ENCODE peak calls at places on chromosomes 5 and 9, in six cellular contexts. H is neuronal stem cell, Z is lower lobe of right lung, W is heart right ventricle, A is spleen, S is psoas muscle. J is an unnamed sample. For H3K27me3, the result is how much of the 10 kb centered on the place peaks cover.

GRCh38 chr5:146068136-146068717 is 37.1 kb downstream of the PLAC8L1 start:
- DNase-seq in S (peak), A (no peak), W (no peak), H (no peak), Z (no peak), J (no peak)

GRCh38 chr9:104232781-104233341 is 138.8 kb downstream of the SMC2 start:
- DNase-seq in Z (no peak), S (no peak), A (no peak), W (no peak), H (no peak), J (peak)

GRCh38 chr9:100074093-100074492 is 24.7 kb downstream of the ERP44 start:
- DNase-seq in W (no peak), S (no peak), H (no peak), Z (no peak), A (no peak), J (no peak)

GRCh38 chr9:81824802-81825770 is 103.1 kb upstream of the SPATA31D4 start:
- DNase-seq in A (no peak), W (no peak), S (no peak), H (no peak), Z (no peak), J (no peak)

GRCh38 chr9:111427186-111427585 is 57.0 kb downstream of the ECPAS start:
- DNase-seq in Z (no peak), W (no peak), A (no peak), H (no peak), S (no peak), J (peak)

GRCh38 chr9:114282926-114283325 is 40.0 kb upstream of the ORM1 start:
- DNase-seq in W (no peak), H (no peak), S (peak), A (peak), Z (peak), J (peak)

GRCh38 chr5:160133071-160133917 is 14.0 kb upstream of the PWWP2A start:
- DNase-seq in W (peak), H (peak), S (no peak), Z (peak), A (no peak), J (peak)

GRCh38 chr5:496028-496427 is 28.2 kb downstream of the SLC9A3 start:
- DNase-seq in S (no peak), A (no peak), W (no peak), Z (no peak), H (no peak), J (peak)

GRCh38 chr5:62718368-62718767 is 139.7 kb downstream of the LRRC70 start:
- DNase-seq in H (no peak), A (no peak), Z (no peak), W (no peak), S (no peak), J (no peak)

GRCh38 chr5:56319281-56320242 is 86.4 kb upstream of the ANKRD55 start:
- DNase-seq in S (peak), A (no peak), W (peak), Z (peak), H (no peak), J (peak)

GRCh38 chr5:114174837-114175236 is 187.0 kb upstream of the KCNN2 start:
- DNase-seq in A (no peak), S (no peak), H (no peak), Z (no peak), W (no peak), J (no peak)

GRCh38 chr5:129541648-129542251 is 81.7 kb downstream of the ADAMTS19 start:
- DNase-seq in A (no peak), S (no peak), H (no peak), W (no peak), Z (no peak), J (no peak)

GRCh38 chr5:14870347-14871083 is 1.1 kb downstream of the ANKH start:
- DNase-seq in H (no peak), A (peak), W (peak), Z (no peak), S (peak), J (peak)

GRCh38 chr9:126147620-126148522 is 178.8 kb upstream of the MVB12B start:
- DNase-seq in A (peak), W (no peak), H (no peak), S (no peak), Z (no peak), J (no peak)

GRCh38 chr9:92147030-92147853 is 32.0 kb upstream of the SPTLC1 start:
- DNase-seq in Z (peak), W (peak), H (no peak), S (no peak), A (no peak), J (peak)

GRCh38 chr9:3200331-3200774 is 325.4 kb downstream of the RFX3 start:
- DNase-seq in H (no peak), Z (no peak), W (no peak), A (no peak), S (no peak), J (no peak)

GRCh38 chr5:129906177-129906887 is 2.1 kb downstream of the CHSY3 start:
- DNase-seq in Z (no peak), A (no peak), H (peak), W (peak), S (no peak), J (peak)

GRCh38 chr5:36502608-36503007 is 103.8 kb upstream of the SLC1A3 start:
- DNase-seq in S (no peak), A (no peak), H (no peak), Z (no peak), W (no peak), J (peak)

GRCh38 chr5:43305948-43306563 is 7.2 kb downstream of the HMGCS1 start:
- DNase-seq in H (no peak), W (no peak), A (no peak), S (no peak), Z (no peak), J (peak)

GRCh38 chr5:88660947-88661869 is 221.8 kb downstream of the MEF2C start:
- DNase-seq in H (peak), A (no peak), Z (no peak), W (no peak), S (peak), J (peak)

GRCh38 chr5:1542755-1543154 is 19.0 kb upstream of the LPCAT1 start:
- DNase-seq in Z (peak), A (no peak), H (no peak), S (no peak), W (no peak), J (peak)

GRCh38 chr9:134770972-134771971 is 109.3 kb upstream of the FCN2 start:
- DNase-seq in H (no peak), A (no peak), S (no peak), Z (no peak), W (peak), J (no peak)

GRCh38 chr9:130660683-130661460 is 3.5 kb upstream of the PRDM12 start:
- DNase-seq in H (no peak), S (no peak), A (no peak), Z (no peak), W (no peak), J (peak)
- H3K27me3 ChIP-seq in H (half or more), S (under half), A (half or more), Z (half or more), W (half or more), J (half or more)

DNA sequence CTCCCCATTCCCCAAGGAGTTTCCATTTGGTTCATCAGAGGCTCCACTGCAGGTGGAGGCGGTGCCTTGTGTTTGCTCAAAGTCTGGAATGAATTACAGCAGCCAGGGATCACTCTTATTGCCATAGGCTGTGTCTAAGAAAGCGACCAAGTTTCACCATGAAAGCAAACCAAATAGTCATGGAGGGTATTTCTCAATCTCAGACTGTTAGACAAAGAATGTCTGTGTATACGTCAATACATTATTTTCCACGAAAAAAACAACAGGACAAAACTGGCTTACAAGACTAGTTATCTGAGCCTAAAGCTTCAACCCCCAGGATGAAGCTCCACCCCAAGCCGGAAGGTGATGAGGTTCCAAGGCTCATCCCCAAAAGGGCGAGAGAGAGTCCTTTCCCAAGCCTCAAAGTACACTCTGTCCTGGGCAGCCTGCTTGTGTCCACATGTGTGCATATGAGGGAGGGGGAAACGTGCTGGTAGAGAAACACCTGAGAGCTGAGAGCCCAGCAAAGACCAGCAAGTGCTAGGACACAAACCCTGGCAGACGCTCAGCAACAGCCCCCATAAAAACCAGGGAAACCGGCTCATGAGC is 4.3 kb downstream of the B4GALT1 start:
- DNase-seq in W (no peak), S (peak), A (no peak), H (no peak), Z (peak), J (peak)
- H3K27me3 ChIP-seq in W (under half), S (under half), A (under half), H (under half), Z (under half), J (under half)

GRCh38 chr9:37592108-37592951 is at the start of gene TOMM5:
- DNase-seq in S (peak), H (peak), W (peak), Z (peak), A (peak), J (peak)

GRCh38 chr9:37596504-37596903 is 4.1 kb upstream of the TOMM5 start:
- DNase-seq in H (no peak), S (no peak), Z (no peak), A (no peak), W (no peak), J (no peak)

GRCh38 chr9:37591775-37592107 is 656 bp downstream of the TOMM5 start:
- DNase-seq in W (no peak), H (no peak), S (no peak), Z (no peak), A (no peak), J (no peak)

DNA sequence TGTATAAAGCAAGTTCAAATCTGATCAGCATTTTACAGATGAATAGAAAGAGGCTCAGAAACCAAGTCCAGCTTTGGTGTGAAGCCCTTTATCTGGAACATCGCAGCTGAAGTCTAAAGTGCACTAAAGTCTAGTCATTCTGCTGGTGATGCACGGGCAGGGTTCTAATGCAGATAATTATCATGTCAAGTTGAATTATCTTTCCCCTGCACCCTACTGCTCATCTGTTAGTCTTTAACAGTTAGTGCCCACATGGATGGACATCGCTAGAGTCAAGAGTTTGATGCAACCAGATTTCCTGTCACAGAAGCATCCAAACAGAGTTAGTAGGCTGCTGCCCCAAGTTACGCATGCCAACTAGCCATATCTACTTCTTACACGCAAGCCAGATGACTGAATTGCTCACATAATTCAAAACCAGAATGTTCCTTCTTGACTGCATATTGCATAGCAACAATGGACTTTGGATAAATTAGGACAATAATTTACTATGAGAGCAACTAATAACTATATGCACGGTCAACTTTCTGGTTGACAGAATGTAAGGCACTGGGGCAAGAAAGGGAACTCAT is 1.6 kb upstream of the TOMM5 start:
- DNase-seq in Z (no peak), S (no peak), W (no peak), H (no peak), A (no peak), J (no peak)
- H3K27me3 ChIP-seq in Z (under half), S (under half), W (under half), H (under half), A (under half), J (under half)

GRCh38 chr5:3143382-3143781 is 391.9 kb upstream of the IRX2 start:
- DNase-seq in S (no peak), Z (no peak), W (no peak), H (no peak), A (no peak), J (no peak)
- H3K27me3 ChIP-seq in S (under half), Z (under half), W (under half), H (under half), A (under half), J (under half)

DNA sequence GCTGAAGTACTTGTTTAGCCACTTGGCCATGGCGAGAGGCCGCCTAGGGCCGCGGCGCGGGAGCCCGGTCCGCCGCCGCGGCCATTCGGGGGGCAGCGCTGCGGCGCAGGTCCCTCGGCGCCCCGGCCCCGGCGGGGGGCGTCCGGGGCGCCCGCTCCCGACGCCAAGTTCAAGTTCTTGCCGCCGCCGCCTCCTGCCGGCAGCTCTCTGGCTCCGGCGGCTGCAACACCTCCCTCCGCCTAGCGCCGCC is 486 bp downstream of the SHB start:
- DNase-seq in S (no peak), H (no peak), Z (no peak), A (no peak), W (no peak), J (peak)
- H3K27me3 ChIP-seq in S (under half), H (under half), Z (under half), A (under half), W (under half), J (under half)

DNA sequence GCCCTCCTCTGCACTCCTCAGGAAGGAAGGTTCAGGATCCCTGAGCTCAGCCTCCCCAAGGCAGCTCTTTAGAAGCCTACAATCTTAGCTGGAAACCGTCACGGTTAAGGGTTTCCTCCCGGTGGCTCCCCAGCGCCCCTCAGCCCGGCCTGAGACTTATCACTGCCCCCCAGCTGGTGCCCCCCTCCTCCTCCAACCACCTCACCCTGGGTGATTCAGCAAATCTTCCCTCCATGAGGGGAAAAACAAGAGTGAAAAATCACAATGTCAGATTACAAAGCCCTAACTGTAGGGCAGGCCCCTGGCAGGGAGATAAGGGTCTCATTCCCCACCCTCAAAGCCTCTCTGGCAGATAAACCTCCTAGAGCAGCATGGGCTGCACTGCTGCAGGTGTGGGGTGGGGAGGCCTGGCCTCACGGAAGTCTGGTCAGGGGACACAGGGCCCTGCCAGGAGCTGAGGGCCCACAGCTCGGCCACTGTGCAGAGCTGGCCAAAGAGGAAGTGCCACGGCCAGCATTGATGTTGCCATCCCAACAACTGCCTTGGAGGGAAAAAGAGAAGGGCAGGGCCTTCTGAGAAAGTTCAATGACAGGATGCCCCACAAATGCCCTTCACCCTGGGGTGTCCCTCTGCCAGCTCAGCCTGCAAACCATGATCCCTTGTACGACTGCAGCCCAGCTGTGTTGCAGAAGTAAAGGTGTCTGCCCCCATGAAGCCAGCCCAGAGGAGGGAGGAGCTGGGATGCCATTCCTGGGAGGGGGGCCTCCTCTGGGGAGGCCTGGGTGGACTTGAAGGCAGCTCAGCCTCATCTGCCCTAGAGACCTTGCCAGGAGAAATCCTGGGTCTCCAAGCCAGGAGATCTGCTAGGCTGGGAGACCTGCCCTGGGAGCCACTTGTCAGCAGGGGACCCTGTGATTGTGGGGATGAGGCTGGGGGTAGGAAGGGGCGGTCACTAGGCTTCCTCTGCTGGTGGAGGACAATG is 25.9 kb downstream of the GFI1B start:
- DNase-seq in W (no peak), S (no peak), Z (peak), H (no peak), A (peak), J (peak)
- H3K27me3 ChIP-seq in W (under half), S (under half), Z (half or more), H (under half), A (half or more), J (under half)

DNA sequence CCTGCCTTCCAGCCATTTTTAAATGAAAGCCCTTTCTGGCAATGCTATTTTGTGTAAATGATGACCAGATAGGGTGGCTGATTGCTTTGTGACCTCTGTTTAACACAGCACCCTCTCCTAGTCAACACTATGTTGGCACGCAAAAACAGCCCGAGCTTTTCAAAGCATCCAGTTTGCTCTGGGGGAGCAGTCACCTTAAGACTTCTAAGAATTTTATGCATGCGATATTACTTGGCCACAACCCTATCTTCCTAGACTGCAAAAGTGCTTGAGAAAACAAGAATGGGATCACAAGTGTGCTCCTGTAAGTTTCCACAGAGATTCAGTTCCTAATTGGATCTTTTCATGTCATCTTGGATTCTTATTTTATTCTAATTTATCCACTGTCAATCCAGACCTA is 294.1 kb downstream of the ATPSCKMT start:
- DNase-seq in W (no peak), H (no peak), Z (no peak), A (no peak), S (no peak), J (no peak)
- H3K27me3 ChIP-seq in W (under half), H (under half), Z (under half), A (under half), S (under half), J (under half)

GRCh38 chr9:127756233-127756632 is 21.1 kb upstream of the TOR2A start:
- DNase-seq in Z (no peak), S (no peak), A (no peak), H (no peak), W (no peak), J (no peak)
- H3K27me3 ChIP-seq in Z (under half), S (under half), A (under half), H (under half), W (under half), J (under half)

GRCh38 chr5:169219961-169220360 is 81.0 kb downstream of the SLIT3 start:
- DNase-seq in H (no peak), A (no peak), S (no peak), W (no peak), Z (no peak), J (no peak)

GRCh38 chr5:169218176-169218575 is 82.8 kb downstream of the SLIT3 start:
- DNase-seq in A (no peak), S (no peak), H (no peak), W (no peak), Z (no peak), J (no peak)

GRCh38 chr5:169219351-169219750 is 81.6 kb downstream of the SLIT3 start:
- DNase-seq in W (no peak), S (no peak), Z (no peak), A (no peak), H (no peak), J (no peak)

GRCh38 chr5:169216864-169217263 is 84.1 kb downstream of the SLIT3 start:
- DNase-seq in S (no peak), W (no peak), Z (no peak), A (no peak), H (no peak), J (no peak)

DNA sequence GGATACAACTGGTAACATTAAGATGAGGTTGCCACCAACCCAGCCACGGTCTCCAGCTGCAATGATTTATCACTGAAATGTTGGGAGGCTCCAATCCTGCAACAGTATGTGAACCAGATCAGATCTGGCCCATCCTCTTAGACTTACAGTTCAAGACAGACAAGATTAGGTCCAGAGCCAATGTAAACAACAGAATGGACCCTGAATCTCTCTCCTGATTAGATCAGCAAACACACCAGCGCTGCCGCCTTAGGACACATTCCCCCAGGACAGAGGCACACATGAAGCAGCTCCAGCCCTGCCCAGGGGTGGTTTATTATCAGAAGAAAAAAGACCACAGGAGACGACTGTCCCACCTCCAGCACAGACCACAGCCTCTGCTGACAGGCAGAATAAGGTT is 82.1 kb downstream of the SLIT3 start:
- DNase-seq in A (no peak), Z (no peak), W (no peak), S (no peak), H (no peak), J (no peak)
- H3K27me3 ChIP-seq in A (under half), Z (under half), W (under half), S (under half), H (under half), J (under half)